ENCODE peak calls at places on chromosomes 2 and 18, in eight cellular contexts. One of them, this sample, is unnamed.

GRCh38 chr2:192127434-192127833 is 67.3 kb downstream of the TMEFF2 start:
- DNase-seq in NCI-H446: no peak
- DNase-seq in left ventricle myocardium inferior: no peak
- DNase-seq in HFF-Myc: no peak
- DNase-seq in cerebellar cortex: no peak
- DNase-seq in natural killer cell: no peak
- DNase-seq in ACHN: no peak
- DNase-seq in Karpas-422: no peak
- DNase-seq in this sample: no peak

GRCh38 chr2:235021752-235022151 is 69.9 kb downstream of the SH3BP4 start:
- DNase-seq in NCI-H446: no peak
- DNase-seq in left ventricle myocardium inferior: no peak
- DNase-seq in HFF-Myc: peak
- DNase-seq in cerebellar cortex: no peak
- DNase-seq in natural killer cell: no peak
- DNase-seq in ACHN: peak
- DNase-seq in Karpas-422: no peak
- DNase-seq in this sample: no peak

GRCh38 chr2:19353721-19354050 is 4.7 kb downstream of the OSR1 start:
- DNase-seq in NCI-H446: no peak
- DNase-seq in left ventricle myocardium inferior: no peak
- DNase-seq in HFF-Myc: no peak
- DNase-seq in cerebellar cortex: no peak
- DNase-seq in natural killer cell: no peak
- DNase-seq in ACHN: no peak
- DNase-seq in Karpas-422: no peak
- DNase-seq in this sample: no peak

GRCh38 chr2:170012773-170013172 is 165.2 kb upstream of the MYO3B start:
- DNase-seq in NCI-H446: no peak
- DNase-seq in left ventricle myocardium inferior: no peak
- DNase-seq in HFF-Myc: no peak
- DNase-seq in cerebellar cortex: no peak
- DNase-seq in natural killer cell: no peak
- DNase-seq in ACHN: no peak
- DNase-seq in Karpas-422: no peak
- DNase-seq in this sample: no peak

GRCh38 chr2:143034292-143035074 is 94.7 kb upstream of the ARHGAP15 start:
- DNase-seq in NCI-H446: peak
- DNase-seq in left ventricle myocardium inferior: no peak
- DNase-seq in HFF-Myc: peak
- DNase-seq in cerebellar cortex: peak
- DNase-seq in natural killer cell: peak
- DNase-seq in ACHN: peak
- DNase-seq in Karpas-422: peak
- DNase-seq in this sample: no peak

GRCh38 chr18:30280861-30281470 is 761.6 kb downstream of the DSC3 start:
- DNase-seq in NCI-H446: peak
- DNase-seq in left ventricle myocardium inferior: no peak
- DNase-seq in HFF-Myc: peak
- DNase-seq in cerebellar cortex: peak
- DNase-seq in natural killer cell: no peak
- DNase-seq in ACHN: peak
- DNase-seq in Karpas-422: peak
- DNase-seq in this sample: no peak

GRCh38 chr18:21599585-21600525 is 649 bp downstream of the ESCO1 start:
- DNase-seq in NCI-H446: no peak
- DNase-seq in left ventricle myocardium inferior: peak
- DNase-seq in HFF-Myc: peak
- DNase-seq in cerebellar cortex: peak
- DNase-seq in natural killer cell: no peak
- DNase-seq in ACHN: peak
- DNase-seq in Karpas-422: peak
- DNase-seq in this sample: peak

GRCh38 chr18:11826836-11827235 is 24.4 kb upstream of the CHMP1B start:
- DNase-seq in NCI-H446: no peak
- DNase-seq in left ventricle myocardium inferior: no peak
- DNase-seq in HFF-Myc: no peak
- DNase-seq in cerebellar cortex: no peak
- DNase-seq in natural killer cell: no peak
- DNase-seq in ACHN: no peak
- DNase-seq in Karpas-422: peak
- DNase-seq in this sample: no peak

GRCh38 chr2:42980764-42981416 is 188.5 kb upstream of the HAAO start:
- DNase-seq in NCI-H446: no peak
- DNase-seq in left ventricle myocardium inferior: no peak
- DNase-seq in HFF-Myc: no peak
- DNase-seq in cerebellar cortex: no peak
- DNase-seq in natural killer cell: no peak
- DNase-seq in ACHN: no peak
- DNase-seq in Karpas-422: no peak
- DNase-seq in this sample: no peak

GRCh38 chr2:169363570-169364150 is 1.3 kb upstream of the LRP2 start:
- DNase-seq in NCI-H446: no peak
- DNase-seq in left ventricle myocardium inferior: no peak
- DNase-seq in HFF-Myc: no peak
- DNase-seq in cerebellar cortex: no peak
- DNase-seq in natural killer cell: no peak
- DNase-seq in ACHN: no peak
- DNase-seq in Karpas-422: peak
- DNase-seq in this sample: peak

GRCh38 chr18:62506495-62507143 is 16.2 kb upstream of the ZCCHC2 start:
- DNase-seq in NCI-H446: no peak
- DNase-seq in left ventricle myocardium inferior: no peak
- DNase-seq in HFF-Myc: no peak
- DNase-seq in cerebellar cortex: no peak
- DNase-seq in natural killer cell: no peak
- DNase-seq in ACHN: no peak
- DNase-seq in Karpas-422: no peak
- DNase-seq in this sample: no peak

GRCh38 chr2:216842634-216843033 is 17.2 kb downstream of the TNP1 start:
- DNase-seq in NCI-H446: peak
- DNase-seq in left ventricle myocardium inferior: peak
- DNase-seq in HFF-Myc: no peak
- DNase-seq in cerebellar cortex: no peak
- DNase-seq in natural killer cell: no peak
- DNase-seq in ACHN: no peak
- DNase-seq in Karpas-422: no peak
- DNase-seq in this sample: peak

GRCh38 chr2:9240745-9241144 is 34.1 kb downstream of the ASAP2 start:
- DNase-seq in NCI-H446: no peak
- DNase-seq in left ventricle myocardium inferior: no peak
- DNase-seq in HFF-Myc: no peak
- DNase-seq in cerebellar cortex: no peak
- DNase-seq in natural killer cell: no peak
- DNase-seq in ACHN: no peak
- DNase-seq in Karpas-422: no peak
- DNase-seq in this sample: no peak

GRCh38 chr2:137886432-137886831 is 77.8 kb upstream of the HNMT start:
- DNase-seq in NCI-H446: peak
- DNase-seq in left ventricle myocardium inferior: no peak
- DNase-seq in HFF-Myc: no peak
- DNase-seq in cerebellar cortex: no peak
- DNase-seq in natural killer cell: no peak
- DNase-seq in ACHN: peak
- DNase-seq in Karpas-422: peak
- DNase-seq in this sample: no peak

GRCh38 chr2:74250189-74250631 is 51.8 kb downstream of the MTHFD2 start:
- DNase-seq in NCI-H446: peak
- DNase-seq in left ventricle myocardium inferior: no peak
- DNase-seq in HFF-Myc: no peak
- DNase-seq in cerebellar cortex: peak
- DNase-seq in natural killer cell: peak
- DNase-seq in ACHN: peak
- DNase-seq in Karpas-422: peak
- DNase-seq in this sample: peak

GRCh38 chr2:96144481-96145027 is 686 bp downstream of the DUSP2 start:
- DNase-seq in NCI-H446: no peak
- DNase-seq in left ventricle myocardium inferior: no peak
- DNase-seq in HFF-Myc: no peak
- DNase-seq in cerebellar cortex: no peak
- DNase-seq in natural killer cell: peak
- DNase-seq in ACHN: no peak
- DNase-seq in Karpas-422: peak
- DNase-seq in this sample: no peak

GRCh38 chr2:215171151-215171550 is 32.7 kb upstream of the ABCA12 start:
- DNase-seq in NCI-H446: no peak
- DNase-seq in left ventricle myocardium inferior: no peak
- DNase-seq in HFF-Myc: no peak
- DNase-seq in cerebellar cortex: no peak
- DNase-seq in natural killer cell: no peak
- DNase-seq in ACHN: peak
- DNase-seq in Karpas-422: no peak
- DNase-seq in this sample: no peak

GRCh38 chr18:79615586-79615985 is 64.0 kb upstream of the CTDP1 start:
- DNase-seq in NCI-H446: no peak
- DNase-seq in left ventricle myocardium inferior: no peak
- DNase-seq in HFF-Myc: no peak
- DNase-seq in cerebellar cortex: no peak
- DNase-seq in natural killer cell: no peak
- DNase-seq in ACHN: no peak
- DNase-seq in Karpas-422: no peak
- DNase-seq in this sample: no peak

GRCh38 chr2:173934895-173935294 is 30.3 kb downstream of the SP3 start:
- DNase-seq in NCI-H446: no peak
- DNase-seq in left ventricle myocardium inferior: no peak
- DNase-seq in HFF-Myc: no peak
- DNase-seq in cerebellar cortex: no peak
- DNase-seq in natural killer cell: no peak
- DNase-seq in ACHN: no peak
- DNase-seq in Karpas-422: no peak
- DNase-seq in this sample: no peak

GRCh38 chr2:53127061-53127650 is 640.4 kb upstream of the CHAC2 start:
- DNase-seq in NCI-H446: no peak
- DNase-seq in left ventricle myocardium inferior: no peak
- DNase-seq in HFF-Myc: no peak
- DNase-seq in cerebellar cortex: no peak
- DNase-seq in natural killer cell: no peak
- DNase-seq in ACHN: no peak
- DNase-seq in Karpas-422: no peak
- DNase-seq in this sample: no peak

GRCh38 chr2:95308426-95308990 is 11.4 kb downstream of the KCNIP3 start:
- DNase-seq in NCI-H446: no peak
- DNase-seq in left ventricle myocardium inferior: no peak
- DNase-seq in HFF-Myc: no peak
- DNase-seq in cerebellar cortex: peak
- DNase-seq in natural killer cell: no peak
- DNase-seq in ACHN: no peak
- DNase-seq in Karpas-422: no peak
- DNase-seq in this sample: no peak

GRCh38 chr18:11327656-11328055 is 178.3 kb upstream of the PIEZO2 start:
- DNase-seq in NCI-H446: peak
- DNase-seq in left ventricle myocardium inferior: no peak
- DNase-seq in HFF-Myc: no peak
- DNase-seq in cerebellar cortex: peak
- DNase-seq in natural killer cell: no peak
- DNase-seq in ACHN: no peak
- DNase-seq in Karpas-422: no peak
- DNase-seq in this sample: no peak

GRCh38 chr2:30580394-30580793 is 133.3 kb downstream of the LCLAT1 start:
- DNase-seq in NCI-H446: no peak
- DNase-seq in left ventricle myocardium inferior: no peak
- DNase-seq in HFF-Myc: no peak
- DNase-seq in cerebellar cortex: no peak
- DNase-seq in natural killer cell: no peak
- DNase-seq in ACHN: no peak
- DNase-seq in Karpas-422: no peak
- DNase-seq in this sample: no peak

GRCh38 chr2:72813841-72814240 is 12.0 kb downstream of the EXOC6B start:
- DNase-seq in NCI-H446: no peak
- DNase-seq in left ventricle myocardium inferior: no peak
- DNase-seq in HFF-Myc: no peak
- DNase-seq in cerebellar cortex: no peak
- DNase-seq in natural killer cell: no peak
- DNase-seq in ACHN: no peak
- DNase-seq in Karpas-422: no peak
- DNase-seq in this sample: no peak

GRCh38 chr2:134736167-134736885 is 17.5 kb upstream of the TMEM163 start:
- DNase-seq in NCI-H446: no peak
- DNase-seq in left ventricle myocardium inferior: no peak
- DNase-seq in HFF-Myc: no peak
- DNase-seq in cerebellar cortex: no peak
- DNase-seq in natural killer cell: no peak
- DNase-seq in ACHN: peak
- DNase-seq in Karpas-422: peak
- DNase-seq in this sample: no peak

GRCh38 chr2:65228249-65228750 is 669 bp downstream of the ACTR2 start:
- DNase-seq in NCI-H446: peak
- DNase-seq in left ventricle myocardium inferior: no peak
- DNase-seq in HFF-Myc: no peak
- DNase-seq in cerebellar cortex: peak
- DNase-seq in natural killer cell: peak
- DNase-seq in ACHN: peak
- DNase-seq in Karpas-422: peak
- DNase-seq in this sample: no peak

GRCh38 chr2:121810959-121811853 is 55.8 kb downstream of the TSN start:
- DNase-seq in NCI-H446: peak
- DNase-seq in left ventricle myocardium inferior: peak
- DNase-seq in HFF-Myc: peak
- DNase-seq in cerebellar cortex: peak
- DNase-seq in natural killer cell: no peak
- DNase-seq in ACHN: peak
- DNase-seq in Karpas-422: peak
- DNase-seq in this sample: peak

GRCh38 chr2:161373939-161374338 is 42.2 kb upstream of the TBR1 start:
- DNase-seq in NCI-H446: no peak
- DNase-seq in left ventricle myocardium inferior: no peak
- DNase-seq in HFF-Myc: no peak
- DNase-seq in cerebellar cortex: no peak
- DNase-seq in natural killer cell: no peak
- DNase-seq in ACHN: peak
- DNase-seq in Karpas-422: no peak
- DNase-seq in this sample: no peak

GRCh38 chr2:25651066-25651465 is 22.3 kb downstream of the DTNB start:
- DNase-seq in NCI-H446: no peak
- DNase-seq in left ventricle myocardium inferior: no peak
- DNase-seq in HFF-Myc: no peak
- DNase-seq in cerebellar cortex: no peak
- DNase-seq in natural killer cell: no peak
- DNase-seq in ACHN: no peak
- DNase-seq in Karpas-422: no peak
- DNase-seq in this sample: no peak

GRCh38 chr2:182895169-182895568 is 28.7 kb upstream of the FRZB start:
- DNase-seq in NCI-H446: no peak
- DNase-seq in left ventricle myocardium inferior: no peak
- DNase-seq in HFF-Myc: no peak
- DNase-seq in cerebellar cortex: no peak
- DNase-seq in natural killer cell: no peak
- DNase-seq in ACHN: no peak
- DNase-seq in Karpas-422: no peak
- DNase-seq in this sample: no peak

GRCh38 chr2:108916397-108917077 is 72.5 kb downstream of the EDAR start:
- DNase-seq in NCI-H446: no peak
- DNase-seq in left ventricle myocardium inferior: no peak
- DNase-seq in HFF-Myc: no peak
- DNase-seq in cerebellar cortex: no peak
- DNase-seq in natural killer cell: no peak
- DNase-seq in ACHN: no peak
- DNase-seq in Karpas-422: no peak
- DNase-seq in this sample: no peak

GRCh38 chr2:120520929-120521912 is 175.3 kb downstream of the INHBB start:
- DNase-seq in NCI-H446: peak
- DNase-seq in left ventricle myocardium inferior: no peak
- DNase-seq in HFF-Myc: no peak
- DNase-seq in cerebellar cortex: peak
- DNase-seq in natural killer cell: no peak
- DNase-seq in ACHN: peak
- DNase-seq in Karpas-422: peak
- DNase-seq in this sample: no peak

GRCh38 chr18:24497052-24497754 is 36.8 kb downstream of the HRH4 start:
- DNase-seq in NCI-H446: peak
- DNase-seq in left ventricle myocardium inferior: no peak
- DNase-seq in HFF-Myc: peak
- DNase-seq in cerebellar cortex: peak
- DNase-seq in natural killer cell: no peak
- DNase-seq in ACHN: no peak
- DNase-seq in Karpas-422: no peak
- DNase-seq in this sample: no peak

GRCh38 chr2:3269425-3270094 is 108.1 kb downstream of the EIPR1 start:
- DNase-seq in NCI-H446: no peak
- DNase-seq in left ventricle myocardium inferior: no peak
- DNase-seq in HFF-Myc: no peak
- DNase-seq in cerebellar cortex: no peak
- DNase-seq in natural killer cell: no peak
- DNase-seq in ACHN: no peak
- DNase-seq in Karpas-422: no peak
- DNase-seq in this sample: no peak